ENCODE peak calls at places on chromosome 22, in eight cellular contexts. One of them, this sample, is unnamed.

GRCh38 chr22:39144101-39144815 is 8.2 kb downstream of the CBX7 start:
- DNase-seq in tibial artery: peak; percentile 68
- DNase-seq in neural crest cell: no peak
- DNase-seq in body of pancreas: peak; percentile 59
- DNase-seq in brain microvascular endothelial cell: peak; percentile 14
- DNase-seq in progenitor cell of endocrine pancreas: no peak
- DNase-seq in IMR-90: peak; percentile 30
- DNase-seq in GM12865: peak; percentile 82
- DNase-seq in this sample: peak; percentile 67

GRCh38 chr22:41951898-41952474 is at the start of gene SMIM45:
- DNase-seq in tibial artery: no peak
- DNase-seq in neural crest cell: peak; percentile 45
- DNase-seq in body of pancreas: no peak
- DNase-seq in brain microvascular endothelial cell: no peak
- DNase-seq in progenitor cell of endocrine pancreas: no peak
- DNase-seq in IMR-90: no peak
- DNase-seq in GM12865: no peak
- DNase-seq in this sample: no peak

GRCh38 chr22:41899992-41900651 is 14.8 kb downstream of the SHISA8 start:
- DNase-seq in tibial artery: no peak
- DNase-seq in neural crest cell: no peak
- DNase-seq in body of pancreas: no peak
- DNase-seq in brain microvascular endothelial cell: no peak
- DNase-seq in progenitor cell of endocrine pancreas: no peak
- DNase-seq in IMR-90: no peak
- DNase-seq in GM12865: no peak
- DNase-seq in this sample: no peak

GRCh38 chr22:17633217-17633997 is 4.9 kb upstream of the ATP6V1E1 start:
- DNase-seq in tibial artery: no peak
- DNase-seq in neural crest cell: no peak
- DNase-seq in body of pancreas: no peak
- DNase-seq in brain microvascular endothelial cell: peak; percentile 54
- DNase-seq in progenitor cell of endocrine pancreas: no peak
- DNase-seq in IMR-90: peak; percentile 92
- DNase-seq in GM12865: no peak
- DNase-seq in this sample: no peak

GRCh38 chr22:39773976-39774539 is 119.5 kb downstream of the ENTHD1 start:
- DNase-seq in tibial artery: no peak
- DNase-seq in neural crest cell: no peak
- DNase-seq in body of pancreas: no peak
- DNase-seq in brain microvascular endothelial cell: no peak
- DNase-seq in progenitor cell of endocrine pancreas: no peak
- DNase-seq in IMR-90: peak; percentile 0
- DNase-seq in GM12865: peak; percentile 74
- DNase-seq in this sample: no peak

GRCh38 chr22:45413368-45414211 is at the start of the genes RIBC2 and SMC1B:
- DNase-seq in tibial artery: peak; percentile 76
- DNase-seq in neural crest cell: peak; percentile 73
- DNase-seq in body of pancreas: peak; percentile 77
- DNase-seq in brain microvascular endothelial cell: peak; percentile 63
- DNase-seq in progenitor cell of endocrine pancreas: peak; percentile 47
- DNase-seq in IMR-90: peak; percentile 57
- DNase-seq in GM12865: peak; percentile 97
- DNase-seq in this sample: peak; percentile 82

GRCh38 chr22:23061471-23062280 is 8.6 kb upstream of the GNAZ start:
- DNase-seq in tibial artery: no peak
- DNase-seq in neural crest cell: no peak
- DNase-seq in body of pancreas: no peak
- DNase-seq in brain microvascular endothelial cell: no peak
- DNase-seq in progenitor cell of endocrine pancreas: peak; percentile 7
- DNase-seq in IMR-90: no peak
- DNase-seq in GM12865: no peak
- DNase-seq in this sample: no peak

GRCh38 chr22:42342426-42343135 is 72.1 kb upstream of the TCF20 start:
- DNase-seq in tibial artery: no peak
- DNase-seq in neural crest cell: no peak
- DNase-seq in body of pancreas: no peak
- DNase-seq in brain microvascular endothelial cell: no peak
- DNase-seq in progenitor cell of endocrine pancreas: no peak
- DNase-seq in IMR-90: no peak
- DNase-seq in GM12865: no peak
- DNase-seq in this sample: no peak

GRCh38 chr22:50224071-50224470 is 20.8 kb downstream of the TUBGCP6 start:
- DNase-seq in tibial artery: no peak
- DNase-seq in neural crest cell: no peak
- DNase-seq in body of pancreas: no peak
- DNase-seq in brain microvascular endothelial cell: no peak
- DNase-seq in progenitor cell of endocrine pancreas: no peak
- DNase-seq in IMR-90: no peak
- DNase-seq in GM12865: no peak
- DNase-seq in this sample: no peak

GRCh38 chr22:50222508-50222907 is 21.7 kb downstream of the SELENOO start:
- DNase-seq in tibial artery: no peak
- DNase-seq in neural crest cell: no peak
- DNase-seq in body of pancreas: no peak
- DNase-seq in brain microvascular endothelial cell: no peak
- DNase-seq in progenitor cell of endocrine pancreas: no peak
- DNase-seq in IMR-90: no peak
- DNase-seq in GM12865: no peak
- DNase-seq in this sample: no peak

GRCh38 chr22:50219800-50220602 is 19.2 kb downstream of the SELENOO start:
- DNase-seq in tibial artery: no peak
- DNase-seq in neural crest cell: no peak
- DNase-seq in body of pancreas: no peak
- DNase-seq in brain microvascular endothelial cell: no peak
- DNase-seq in progenitor cell of endocrine pancreas: no peak
- DNase-seq in IMR-90: no peak
- DNase-seq in GM12865: no peak
- DNase-seq in this sample: no peak

GRCh38 chr22:50220603-50221409 is 20.0 kb downstream of the SELENOO start:
- DNase-seq in tibial artery: no peak
- DNase-seq in neural crest cell: no peak
- DNase-seq in body of pancreas: no peak
- DNase-seq in brain microvascular endothelial cell: no peak
- DNase-seq in progenitor cell of endocrine pancreas: no peak
- DNase-seq in IMR-90: no peak
- DNase-seq in GM12865: no peak
- DNase-seq in this sample: no peak

DNA sequence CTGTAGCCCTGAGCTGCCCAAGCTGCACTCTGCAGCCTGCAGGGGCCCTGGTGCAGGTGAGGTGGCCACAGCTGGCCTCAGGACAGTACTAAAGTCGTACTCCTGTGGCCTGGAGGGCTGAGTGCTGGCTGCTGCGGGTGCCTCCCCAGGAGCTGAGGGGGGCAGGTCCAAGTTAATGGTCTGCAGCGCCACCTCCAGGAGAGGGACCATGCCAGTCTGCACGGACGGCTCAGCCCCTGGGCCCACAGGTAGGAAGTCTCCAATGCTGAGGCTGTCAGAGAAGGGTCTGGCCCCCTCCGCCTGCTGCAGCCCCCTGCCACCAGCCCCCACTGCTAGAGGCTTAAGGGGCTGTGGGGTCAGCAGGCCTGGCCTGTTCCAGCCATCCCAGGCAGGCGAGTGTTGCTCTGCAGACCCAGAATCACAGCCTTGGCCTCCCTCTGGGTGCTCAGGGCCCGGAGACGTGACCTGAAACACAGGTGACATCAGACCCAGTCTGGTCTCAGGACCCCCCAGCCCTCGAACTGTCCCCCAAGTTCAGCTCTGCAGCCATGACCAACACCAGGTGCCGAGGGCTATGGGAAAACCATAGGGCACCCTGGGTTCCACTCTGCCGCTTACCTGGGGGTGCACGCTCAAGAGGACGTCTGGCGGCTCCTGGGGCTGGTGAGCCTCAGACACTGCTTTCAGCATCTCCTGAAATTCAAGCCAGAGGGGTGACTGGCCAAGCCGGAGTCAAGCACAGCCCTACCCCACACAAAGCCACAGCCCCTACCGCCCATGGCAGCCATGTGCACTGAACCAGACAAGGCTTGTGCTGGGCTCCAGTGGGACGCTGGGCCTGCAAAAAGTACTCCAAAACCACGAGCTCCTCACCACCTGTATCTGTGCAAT is 20.8 kb downstream of the SELENOO start:
- DNase-seq in tibial artery: no peak
- DNase-seq in neural crest cell: no peak
- DNase-seq in body of pancreas: no peak
- DNase-seq in brain microvascular endothelial cell: no peak
- DNase-seq in progenitor cell of endocrine pancreas: no peak
- DNase-seq in IMR-90: no peak
- DNase-seq in GM12865: no peak
- DNase-seq in this sample: no peak
- TF ChIP-seq CTCF in tibial artery: no peak
- TF ChIP-seq CTCF in neural crest cell: no peak
- TF ChIP-seq CTCF in body of pancreas: no peak
- TF ChIP-seq CTCF in brain microvascular endothelial cell: no peak
- TF ChIP-seq CTCF in progenitor cell of endocrine pancreas: no peak
- TF ChIP-seq CTCF in IMR-90: peak; percentile 3
- TF ChIP-seq CTCF in GM12865: peak; percentile 1
- TF ChIP-seq CTCF in this sample: no peak

DNA sequence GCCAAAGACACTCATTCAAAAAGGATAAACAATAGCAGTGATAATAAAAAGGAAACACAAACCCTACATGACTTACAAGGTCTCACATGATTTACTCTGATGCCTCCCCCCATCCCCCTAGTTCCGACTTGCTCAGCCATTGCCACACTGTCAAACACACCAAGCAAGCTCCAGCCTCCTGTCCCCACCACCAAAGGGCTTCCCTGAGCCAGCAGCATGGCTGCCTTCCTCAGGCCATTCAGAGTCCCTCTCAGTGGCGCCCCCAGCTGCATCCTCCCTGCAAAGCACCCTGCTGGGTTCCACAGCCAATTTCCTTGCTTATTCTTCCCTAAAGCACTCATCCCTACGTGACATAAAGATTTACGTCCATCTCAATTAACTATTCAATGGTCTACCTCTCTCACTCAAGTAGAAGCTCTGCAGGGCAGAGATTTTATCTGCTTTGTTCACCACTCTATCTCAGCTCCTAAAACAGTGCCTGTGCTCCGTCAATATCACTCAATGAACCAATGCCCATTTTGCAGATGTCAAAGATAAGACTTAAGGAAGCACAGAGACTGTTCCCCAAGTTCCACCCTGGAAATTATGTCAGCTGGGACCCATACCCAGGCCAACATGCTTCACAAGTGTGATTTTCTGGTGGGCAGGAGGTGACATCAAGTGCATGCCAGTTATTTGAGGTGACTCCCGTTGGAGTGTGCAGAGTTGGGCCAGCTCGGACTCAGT is 106.9 kb downstream of the SYN3 start:
- DNase-seq in tibial artery: no peak
- DNase-seq in neural crest cell: no peak
- DNase-seq in body of pancreas: no peak
- DNase-seq in brain microvascular endothelial cell: no peak
- DNase-seq in progenitor cell of endocrine pancreas: no peak
- DNase-seq in IMR-90: no peak
- DNase-seq in GM12865: no peak
- DNase-seq in this sample: no peak
- TF ChIP-seq CTCF in tibial artery: no peak
- TF ChIP-seq CTCF in neural crest cell: peak; percentile 29
- TF ChIP-seq CTCF in body of pancreas: no peak
- TF ChIP-seq CTCF in brain microvascular endothelial cell: peak; percentile 12
- TF ChIP-seq CTCF in progenitor cell of endocrine pancreas: no peak
- TF ChIP-seq CTCF in IMR-90: no peak
- TF ChIP-seq CTCF in GM12865: no peak
- TF ChIP-seq CTCF in this sample: no peak

GRCh38 chr22:27880778-27881394 is 38.2 kb downstream of the PITPNB start:
- DNase-seq in tibial artery: no peak
- DNase-seq in neural crest cell: peak; percentile 35
- DNase-seq in body of pancreas: peak; percentile 68
- DNase-seq in brain microvascular endothelial cell: peak; percentile 78
- DNase-seq in progenitor cell of endocrine pancreas: no peak
- DNase-seq in IMR-90: peak; percentile 86
- DNase-seq in GM12865: peak; percentile 71
- DNase-seq in this sample: no peak

GRCh38 chr22:27881404-27881803 is 37.7 kb downstream of the PITPNB start:
- DNase-seq in tibial artery: peak; percentile 78
- DNase-seq in neural crest cell: no peak
- DNase-seq in body of pancreas: peak; percentile 15
- DNase-seq in brain microvascular endothelial cell: no peak
- DNase-seq in progenitor cell of endocrine pancreas: no peak
- DNase-seq in IMR-90: peak; percentile 62
- DNase-seq in GM12865: no peak
- DNase-seq in this sample: peak; percentile 36

GRCh38 chr22:27877501-27877900 is 41.6 kb downstream of the PITPNB start:
- DNase-seq in tibial artery: no peak
- DNase-seq in neural crest cell: no peak
- DNase-seq in body of pancreas: no peak
- DNase-seq in brain microvascular endothelial cell: no peak
- DNase-seq in progenitor cell of endocrine pancreas: no peak
- DNase-seq in IMR-90: no peak
- DNase-seq in GM12865: peak; percentile 71
- DNase-seq in this sample: no peak

GRCh38 chr22:27876684-27877083 is 42.4 kb downstream of the PITPNB start:
- DNase-seq in tibial artery: no peak
- DNase-seq in neural crest cell: no peak
- DNase-seq in body of pancreas: no peak
- DNase-seq in brain microvascular endothelial cell: peak; percentile 51
- DNase-seq in progenitor cell of endocrine pancreas: no peak
- DNase-seq in IMR-90: peak; percentile 27
- DNase-seq in GM12865: no peak
- DNase-seq in this sample: no peak

GRCh38 chr22:27879923-27880322 is 39.1 kb downstream of the PITPNB start:
- DNase-seq in tibial artery: no peak
- DNase-seq in neural crest cell: peak; percentile 22
- DNase-seq in body of pancreas: peak; percentile 25
- DNase-seq in brain microvascular endothelial cell: peak; percentile 41
- DNase-seq in progenitor cell of endocrine pancreas: no peak
- DNase-seq in IMR-90: peak; percentile 54
- DNase-seq in GM12865: peak; percentile 48
- DNase-seq in this sample: no peak
- TF ChIP-seq CTCF in tibial artery: peak; percentile 58
- TF ChIP-seq CTCF in neural crest cell: peak; percentile 71
- TF ChIP-seq CTCF in body of pancreas: peak; percentile 38
- TF ChIP-seq CTCF in brain microvascular endothelial cell: peak; percentile 79
- TF ChIP-seq CTCF in progenitor cell of endocrine pancreas: peak; percentile 61
- TF ChIP-seq CTCF in IMR-90: peak; percentile 62
- TF ChIP-seq CTCF in GM12865: peak; percentile 61
- TF ChIP-seq CTCF in this sample: no peak

DNA sequence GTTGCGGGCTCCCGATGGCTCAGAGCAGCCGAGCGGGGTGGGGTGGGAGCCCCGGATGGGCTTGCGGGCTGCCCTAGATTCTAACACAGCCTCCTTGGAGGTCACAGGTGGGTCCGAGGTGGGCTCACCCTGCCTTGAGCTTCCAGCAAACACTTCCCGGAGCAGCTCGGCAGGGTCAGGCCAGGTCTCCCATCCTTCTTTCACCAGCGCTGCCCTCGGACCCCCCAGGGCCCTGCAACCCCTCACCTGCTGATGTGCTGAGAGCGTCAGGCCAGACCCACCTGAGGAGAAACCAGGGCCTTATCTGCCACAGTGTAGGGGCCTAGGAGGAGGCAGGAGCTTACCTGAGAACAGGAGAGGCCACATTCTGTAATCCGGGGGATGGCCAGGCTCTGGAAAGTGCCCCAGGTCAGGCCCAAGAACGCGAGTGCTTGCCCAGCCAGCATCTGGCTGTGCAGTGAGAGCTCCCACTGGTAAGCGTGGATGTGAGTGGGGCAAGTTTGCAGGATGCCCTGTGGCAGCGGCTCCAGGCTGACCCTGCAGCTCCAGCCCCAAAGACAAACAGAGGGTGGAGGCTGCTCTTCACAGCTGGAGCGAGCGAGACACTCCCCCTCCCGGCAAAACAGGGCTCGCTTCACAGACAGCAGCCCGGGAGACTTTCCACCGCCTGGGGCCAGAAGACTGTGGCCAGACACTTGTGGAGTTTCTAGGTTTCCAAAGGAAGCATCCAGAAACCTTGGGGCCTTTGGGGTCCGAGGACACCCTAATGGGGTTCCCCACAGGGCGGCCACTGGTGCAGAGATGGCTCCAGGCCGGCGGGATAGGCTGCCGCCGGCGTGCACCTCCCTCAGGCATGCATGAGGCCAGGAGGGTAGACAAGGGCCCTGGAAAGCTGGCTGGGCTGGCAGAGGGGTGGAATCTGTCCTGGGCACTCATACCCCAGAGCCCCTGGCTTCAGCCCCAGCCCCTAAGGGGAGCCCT is at the start of gene IL17REL:
- DNase-seq in tibial artery: no peak
- DNase-seq in neural crest cell: no peak
- DNase-seq in body of pancreas: no peak
- DNase-seq in brain microvascular endothelial cell: no peak
- DNase-seq in progenitor cell of endocrine pancreas: no peak
- DNase-seq in IMR-90: peak; percentile 10
- DNase-seq in GM12865: no peak
- DNase-seq in this sample: peak; percentile 53
- TF ChIP-seq CTCF in tibial artery: no peak
- TF ChIP-seq CTCF in neural crest cell: no peak
- TF ChIP-seq CTCF in body of pancreas: no peak
- TF ChIP-seq CTCF in brain microvascular endothelial cell: peak; percentile 51
- TF ChIP-seq CTCF in progenitor cell of endocrine pancreas: no peak
- TF ChIP-seq CTCF in IMR-90: no peak
- TF ChIP-seq CTCF in GM12865: no peak
- TF ChIP-seq CTCF in this sample: no peak